ENCODE peak calls at places on chromosomes 11 and 22, in five cellular contexts. One of them, this sample, is unnamed.

GRCh38 chr11:13298765-13299164 is 21.2 kb downstream of the BMAL1 start:
- DNase-seq in HCT116: no peak
- DNase-seq in SK-N-SH: peak
- DNase-seq in GM12878: no peak
- DNase-seq in H1: no peak
- DNase-seq in this sample: no peak

GRCh38 chr22:27792452-27793165 is 8.9 kb downstream of the MN1 start:
- DNase-seq in HCT116: no peak
- DNase-seq in SK-N-SH: no peak
- DNase-seq in GM12878: no peak
- DNase-seq in H1: no peak
- DNase-seq in this sample: no peak

GRCh38 chr11:89235976-89236375 is 58.3 kb downstream of the TYR start:
- DNase-seq in HCT116: no peak
- DNase-seq in SK-N-SH: no peak
- DNase-seq in GM12878: no peak
- DNase-seq in H1: no peak
- DNase-seq in this sample: no peak

GRCh38 chr22:22789922-22790845 is 97.4 kb upstream of the IGLL5 start:
- DNase-seq in HCT116: no peak
- DNase-seq in SK-N-SH: no peak
- DNase-seq in GM12878: no peak
- DNase-seq in H1: peak
- DNase-seq in this sample: no peak

GRCh38 chr11:13376838-13377237 is 86.2 kb downstream of the BTBD10 start:
- DNase-seq in HCT116: no peak
- DNase-seq in SK-N-SH: no peak
- DNase-seq in GM12878: no peak
- DNase-seq in H1: no peak
- DNase-seq in this sample: no peak

GRCh38 chr11:120832609-120833221 is 191.2 kb upstream of the TBCEL start:
- DNase-seq in HCT116: no peak
- DNase-seq in SK-N-SH: no peak
- DNase-seq in GM12878: no peak
- DNase-seq in H1: no peak
- DNase-seq in this sample: no peak

GRCh38 chr22:50001388-50002231 is 11.0 kb downstream of the IL17REL start:
- DNase-seq in HCT116: no peak
- DNase-seq in SK-N-SH: no peak
- DNase-seq in GM12878: no peak
- DNase-seq in H1: no peak
- DNase-seq in this sample: no peak

GRCh38 chr11:17531071-17531817 is 13.0 kb downstream of the USH1C start:
- DNase-seq in HCT116: no peak
- DNase-seq in SK-N-SH: no peak
- DNase-seq in GM12878: no peak
- DNase-seq in H1: no peak
- DNase-seq in this sample: no peak

GRCh38 chr11:35179466-35180135 is 40.6 kb downstream of the CD44 start:
- DNase-seq in HCT116: no peak
- DNase-seq in SK-N-SH: no peak
- DNase-seq in GM12878: no peak
- DNase-seq in H1: no peak
- DNase-seq in this sample: no peak

GRCh38 chr11:57387284-57388030 is 3.0 kb downstream of the PRG2 start:
- DNase-seq in HCT116: no peak
- DNase-seq in SK-N-SH: no peak
- DNase-seq in GM12878: no peak
- DNase-seq in H1: no peak
- DNase-seq in this sample: no peak

GRCh38 chr22:31841029-31841827 is 87.4 kb downstream of the DEPDC5 start:
- DNase-seq in HCT116: no peak
- DNase-seq in SK-N-SH: no peak
- DNase-seq in GM12878: no peak
- DNase-seq in H1: no peak
- DNase-seq in this sample: no peak

GRCh38 chr11:57294225-57295131 is 30.3 kb downstream of the TNKS1BP1 start:
- DNase-seq in HCT116: no peak
- DNase-seq in SK-N-SH: no peak
- DNase-seq in GM12878: no peak
- DNase-seq in H1: no peak
- DNase-seq in this sample: no peak

GRCh38 chr22:23098718-23099524 is 28.6 kb downstream of the GNAZ start:
- DNase-seq in HCT116: no peak
- DNase-seq in SK-N-SH: no peak
- DNase-seq in GM12878: no peak
- DNase-seq in H1: no peak
- DNase-seq in this sample: no peak

GRCh38 chr11:71502871-71503435 is 24.1 kb upstream of the KRTAP5-7 start:
- DNase-seq in HCT116: no peak
- DNase-seq in SK-N-SH: no peak
- DNase-seq in GM12878: no peak
- DNase-seq in H1: peak
- DNase-seq in this sample: no peak

GRCh38 chr22:29627196-29627535 is 23.7 kb downstream of the NF2 start:
- DNase-seq in HCT116: no peak
- DNase-seq in SK-N-SH: no peak
- DNase-seq in GM12878: no peak
- DNase-seq in H1: no peak
- DNase-seq in this sample: no peak

GRCh38 chr11:65571940-65572339 is 398 bp upstream of the FAM89B start:
- DNase-seq in HCT116: no peak
- DNase-seq in SK-N-SH: no peak
- DNase-seq in GM12878: no peak
- DNase-seq in H1: no peak
- DNase-seq in this sample: peak

GRCh38 chr22:19206287-19206686 is 27.8 kb upstream of the SLC25A1 start:
- DNase-seq in HCT116: no peak
- DNase-seq in SK-N-SH: no peak
- DNase-seq in GM12878: no peak
- DNase-seq in H1: no peak
- DNase-seq in this sample: no peak

GRCh38 chr22:19207902-19208283 is 29.4 kb upstream of the SLC25A1 start:
- DNase-seq in HCT116: no peak
- DNase-seq in SK-N-SH: no peak
- DNase-seq in GM12878: no peak
- DNase-seq in H1: no peak
- DNase-seq in this sample: no peak

GRCh38 chr22:19203839-19204238 is 25.3 kb upstream of the SLC25A1 start:
- DNase-seq in HCT116: no peak
- DNase-seq in SK-N-SH: no peak
- DNase-seq in GM12878: no peak
- DNase-seq in H1: no peak
- DNase-seq in this sample: no peak

GRCh38 chr22:19201858-19202798 is 23.6 kb upstream of the SLC25A1 start:
- DNase-seq in HCT116: no peak
- DNase-seq in SK-N-SH: no peak
- DNase-seq in GM12878: no peak
- DNase-seq in H1: no peak
- DNase-seq in this sample: peak

DNA sequence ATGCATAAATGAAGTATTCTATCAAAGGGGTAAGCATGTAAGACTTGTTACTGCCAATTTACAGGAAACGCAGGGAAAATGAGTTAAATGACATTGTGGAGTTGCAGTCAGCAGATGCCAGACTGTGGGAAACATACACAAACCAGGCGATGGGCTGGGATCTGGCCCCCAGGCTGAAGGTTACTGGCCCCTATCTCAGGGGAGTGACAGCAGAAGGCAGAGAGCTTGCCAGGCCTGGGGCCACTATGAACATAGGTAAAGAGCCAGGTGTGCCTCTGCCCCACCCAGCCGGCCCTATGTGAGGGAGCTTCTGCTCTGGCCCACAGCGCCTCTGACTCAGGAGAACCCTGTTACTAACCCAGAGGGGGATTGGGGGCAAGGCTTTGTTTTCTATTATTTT is 26.1 kb upstream of the SLC25A1 start:
- DNase-seq in HCT116: no peak
- DNase-seq in SK-N-SH: no peak
- DNase-seq in GM12878: no peak
- DNase-seq in H1: no peak
- DNase-seq in this sample: no peak
- TF ChIP-seq JUND in HCT116: no peak
- TF ChIP-seq JUND in SK-N-SH: no peak
- TF ChIP-seq JUND in GM12878: no peak
- TF ChIP-seq JUND in H1: no peak
- TF ChIP-seq JUND in this sample: no peak

GRCh38 chr11:33564856-33565453 is 135.7 kb downstream of the C11orf91 start:
- DNase-seq in HCT116: no peak
- DNase-seq in SK-N-SH: no peak
- DNase-seq in GM12878: no peak
- DNase-seq in H1: no peak
- DNase-seq in this sample: no peak
- TF ChIP-seq JUND in HCT116: no peak
- TF ChIP-seq JUND in SK-N-SH: no peak
- TF ChIP-seq JUND in GM12878: no peak
- TF ChIP-seq JUND in H1: no peak
- TF ChIP-seq JUND in this sample: no peak

GRCh38 chr11:19562156-19562555 is 150.5 kb upstream of the NAV2 start:
- DNase-seq in HCT116: no peak
- DNase-seq in SK-N-SH: no peak
- DNase-seq in GM12878: no peak
- DNase-seq in H1: no peak
- DNase-seq in this sample: no peak

GRCh38 chr11:19567996-19568395 is 144.6 kb upstream of the NAV2 start:
- DNase-seq in HCT116: no peak
- DNase-seq in SK-N-SH: no peak
- DNase-seq in GM12878: no peak
- DNase-seq in H1: no peak
- DNase-seq in this sample: no peak

GRCh38 chr11:19570889-19571288 is 141.7 kb upstream of the NAV2 start:
- DNase-seq in HCT116: no peak
- DNase-seq in SK-N-SH: no peak
- DNase-seq in GM12878: no peak
- DNase-seq in H1: no peak
- DNase-seq in this sample: no peak

GRCh38 chr11:19565639-19566038 is 147.0 kb upstream of the NAV2 start:
- DNase-seq in HCT116: no peak
- DNase-seq in SK-N-SH: no peak
- DNase-seq in GM12878: no peak
- DNase-seq in H1: no peak
- DNase-seq in this sample: no peak

GRCh38 chr11:19566583-19567379 is 145.9 kb upstream of the NAV2 start:
- DNase-seq in HCT116: no peak
- DNase-seq in SK-N-SH: no peak
- DNase-seq in GM12878: no peak
- DNase-seq in H1: no peak
- DNase-seq in this sample: no peak
- TF ChIP-seq JUND in HCT116: no peak
- TF ChIP-seq JUND in SK-N-SH: no peak
- TF ChIP-seq JUND in GM12878: no peak
- TF ChIP-seq JUND in H1: no peak
- TF ChIP-seq JUND in this sample: no peak

GRCh38 chr11:95143106-95143681 is 53.5 kb downstream of the ENDOD1 start:
- DNase-seq in HCT116: no peak
- DNase-seq in SK-N-SH: no peak
- DNase-seq in GM12878: no peak
- DNase-seq in H1: no peak
- DNase-seq in this sample: no peak
- TF ChIP-seq JUND in HCT116: no peak
- TF ChIP-seq JUND in SK-N-SH: no peak
- TF ChIP-seq JUND in GM12878: no peak
- TF ChIP-seq JUND in H1: no peak
- TF ChIP-seq JUND in this sample: no peak

GRCh38 chr22:35575116-35575748 is 34.6 kb downstream of the RASD2 start:
- DNase-seq in HCT116: no peak
- DNase-seq in SK-N-SH: peak
- DNase-seq in GM12878: no peak
- DNase-seq in H1: no peak
- DNase-seq in this sample: no peak
- TF ChIP-seq JUND in HCT116: no peak
- TF ChIP-seq JUND in SK-N-SH: no peak
- TF ChIP-seq JUND in GM12878: no peak
- TF ChIP-seq JUND in H1: no peak
- TF ChIP-seq JUND in this sample: no peak

DNA sequence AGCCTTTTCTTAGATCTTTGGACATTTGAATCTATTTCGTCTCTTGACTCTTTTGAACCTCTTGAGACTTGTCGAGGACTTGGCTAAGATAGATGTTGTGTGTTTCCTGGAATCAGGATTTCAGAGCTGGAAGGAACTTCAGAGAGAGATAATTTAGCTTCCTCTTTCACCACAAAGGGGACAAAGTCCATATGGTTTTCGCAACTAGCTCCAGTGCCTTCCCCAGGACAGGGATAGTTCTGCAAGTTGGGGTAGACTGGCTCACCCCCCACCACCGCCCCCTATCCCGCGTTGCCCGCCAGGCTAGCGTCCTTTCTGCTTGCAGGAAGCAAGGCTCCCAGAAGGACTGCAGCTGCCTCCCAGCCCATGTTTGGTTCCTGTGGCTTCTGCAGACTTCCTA is 75.7 kb upstream of the MYO18B start:
- DNase-seq in HCT116: no peak
- DNase-seq in SK-N-SH: no peak
- DNase-seq in GM12878: no peak
- DNase-seq in H1: no peak
- DNase-seq in this sample: no peak
- TF ChIP-seq JUND in HCT116: no peak
- TF ChIP-seq JUND in SK-N-SH: no peak
- TF ChIP-seq JUND in GM12878: no peak
- TF ChIP-seq JUND in H1: no peak
- TF ChIP-seq JUND in this sample: no peak

GRCh38 chr11:6263664-6264063 is 4.0 kb downstream of the CCKBR start:
- DNase-seq in HCT116: no peak
- DNase-seq in SK-N-SH: peak
- DNase-seq in GM12878: no peak
- DNase-seq in H1: no peak
- DNase-seq in this sample: no peak

GRCh38 chr11:6258571-6258998 is 1.1 kb upstream of the CCKBR start:
- DNase-seq in HCT116: no peak
- DNase-seq in SK-N-SH: no peak
- DNase-seq in GM12878: no peak
- DNase-seq in H1: no peak
- DNase-seq in this sample: no peak

GRCh38 chr11:6258141-6258540 is 1.5 kb upstream of the CCKBR start:
- DNase-seq in HCT116: no peak
- DNase-seq in SK-N-SH: no peak
- DNase-seq in GM12878: no peak
- DNase-seq in H1: no peak
- DNase-seq in this sample: no peak

GRCh38 chr11:6260207-6260726 is 629 bp downstream of the CCKBR start:
- DNase-seq in HCT116: no peak
- DNase-seq in SK-N-SH: no peak
- DNase-seq in GM12878: no peak
- DNase-seq in H1: no peak
- DNase-seq in this sample: no peak

GRCh38 chr11:6259638-6260019 is at the start of gene CCKBR:
- DNase-seq in HCT116: no peak
- DNase-seq in SK-N-SH: peak
- DNase-seq in GM12878: no peak
- DNase-seq in H1: peak
- DNase-seq in this sample: no peak
- TF ChIP-seq JUND in HCT116: no peak
- TF ChIP-seq JUND in SK-N-SH: no peak
- TF ChIP-seq JUND in GM12878: no peak
- TF ChIP-seq JUND in H1: no peak
- TF ChIP-seq JUND in this sample: no peak

This sample was measured in T47D.